ENCODE peak calls at places on chromosomes 11 and 22, in four cellular contexts. M, F, S and G are unnamed samples.

GRCh38 chr11:46485852-46486443 is 94.4 kb upstream of the CHRM4 start:
- DNase-seq in M (no peak), F (no peak), S (no peak), G (no peak)

GRCh38 chr11:78392854-78393253 is 24.8 kb downstream of the GAB2 start:
- DNase-seq in M (no peak), F (no peak), S (peak; percentile 66), G (no peak)

GRCh38 chr11:116217006-116217405 is 555.8 kb downstream of the BUD13 start:
- DNase-seq in M (peak; percentile 45), F (no peak), S (peak; percentile 63), G (no peak)

GRCh38 chr11:3049430-3050243 is 7.6 kb downstream of the CARS1 start:
- DNase-seq in M (peak; percentile 98), F (no peak), S (no peak), G (no peak)

GRCh38 chr22:38038426-38038825 is 18.8 kb upstream of the PICK1 start:
- DNase-seq in M (no peak), F (no peak), S (no peak), G (no peak)

GRCh38 chr22:29108137-29108536 is 35.3 kb downstream of the KREMEN1 start:
- DNase-seq in M (peak; percentile 58), F (no peak), S (no peak), G (no peak)

GRCh38 chr11:61505640-61506155 is 2.9 kb upstream of the LRRC10B start:
- DNase-seq in M (no peak), F (no peak), S (no peak), G (no peak)

GRCh38 chr11:83456075-83456474 is 169.9 kb upstream of the CCDC90B start:
- DNase-seq in M (no peak), F (no peak), S (peak; percentile 45), G (peak; percentile 64)

GRCh38 chr11:61267437-61267841 is 26.5 kb downstream of the PGA5 start:
- DNase-seq in M (no peak), F (no peak), S (no peak), G (no peak)

GRCh38 chr11:106413222-106413621 is 335.8 kb downstream of the AASDHPPT start:
- DNase-seq in M (no peak), F (no peak), S (no peak), G (no peak)

GRCh38 chr22:26508148-26508547 is 4.1 kb downstream of the TFIP11 start:
- DNase-seq in M (no peak), F (no peak), S (no peak), G (no peak)
- H3K56ac ChIP-seq in M (no peak overlapping the region), F (no peak overlapping the region), S (no peak overlapping the region), G (no peak overlapping the region)

GRCh38 chr11:64856382-64857227 is 12.2 kb upstream of the CDC42BPG start:
- DNase-seq in M (peak; percentile 85), F (no peak), S (peak; percentile 52), G (no peak)
- H3K4me2 ChIP-seq in M (no peak overlapping the region), F (no peak overlapping the region), S (no peak overlapping the region), G (no peak overlapping the region)

DNA sequence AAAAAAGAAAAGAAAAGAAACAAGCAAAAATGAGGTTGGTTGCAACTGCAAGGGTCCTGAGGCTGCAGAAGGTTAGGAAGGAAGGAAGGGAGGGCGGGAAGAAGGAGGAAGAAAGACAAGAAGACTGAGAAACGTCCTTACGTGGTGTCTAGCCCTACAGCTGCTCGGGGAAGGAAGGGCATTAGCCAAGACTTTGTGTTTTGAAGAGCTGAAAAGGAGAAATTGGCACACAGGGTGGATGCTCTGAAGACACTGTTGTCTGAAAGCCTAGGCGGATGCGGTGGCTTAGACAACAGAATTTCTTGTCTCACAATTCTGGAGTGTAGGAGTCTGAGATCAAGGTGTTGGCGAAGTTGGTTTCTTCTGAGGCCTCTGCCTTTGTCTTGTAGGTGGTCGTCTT is 60.7 kb downstream of the MCM5 start:
- DNase-seq in M (no peak), F (no peak), S (no peak), G (no peak)
- H3K56ac ChIP-seq in M (no peak overlapping the region), F (no peak overlapping the region), S (no peak overlapping the region), G (no peak overlapping the region)

DNA sequence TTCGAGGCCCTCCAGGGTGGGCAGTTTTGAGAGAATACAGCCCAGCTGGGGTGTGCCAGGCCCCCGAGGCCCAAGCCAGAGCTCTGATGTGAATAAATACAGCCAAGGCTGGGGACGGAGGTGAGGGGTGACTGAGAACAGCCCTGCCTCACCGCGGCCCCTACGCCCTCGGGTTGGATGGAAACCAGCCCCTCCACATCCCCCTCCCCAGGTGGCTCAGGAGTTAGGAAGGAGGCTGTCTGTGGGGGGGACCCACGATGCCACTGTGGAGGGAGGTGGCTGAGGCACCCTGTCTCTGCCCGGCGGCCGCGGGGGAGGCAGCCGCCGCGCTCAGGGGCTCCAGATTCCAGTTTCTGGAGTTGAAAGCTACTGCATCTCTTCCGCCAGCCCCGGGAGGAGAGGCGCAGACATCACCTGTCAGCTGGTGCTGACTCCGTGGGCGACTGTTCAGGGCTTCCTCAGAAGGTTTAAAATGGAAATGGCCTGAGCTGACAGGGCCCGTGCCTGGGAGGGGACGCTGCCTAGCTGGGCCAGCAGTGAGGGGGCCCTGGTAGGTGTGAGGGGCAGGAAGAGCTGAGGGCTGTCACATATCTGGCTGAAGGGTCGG is 1.4 kb downstream of the FLRT1 start:
- DNase-seq in M (no peak), F (no peak), S (no peak), G (no peak)
- H3K4me2 ChIP-seq in M (no peak overlapping the region), F (peak overlapping the region; percentile 67), S (no peak overlapping the region), G (peak overlapping the region; percentile 30)